ENCODE peak calls at places on chromosomes 5 and 9, in six cellular contexts. H is HepG2, P is GM12865, C is astrocyte of the cerebellum, E is HFF-Myc, V is fibroblast of lung. A is an unnamed sample.

GRCh38 chr9:72600671-72601070 is 79.3 kb downstream of the TMC1 start:
- DNase-seq in V (no peak), P (no peak), H (no peak), E (no peak), C (no peak), A (peak)

GRCh38 chr9:116467740-116468351 is 219.3 kb upstream of the TRIM32 start:
- DNase-seq in V (no peak), C (no peak), P (no peak), H (no peak), E (no peak), A (no peak)

GRCh38 chr9:17294822-17295624 is 160.2 kb downstream of the CNTLN start:
- DNase-seq in E (no peak), V (no peak), H (no peak), C (no peak), P (no peak), A (no peak)

GRCh38 chr9:16426716-16427115 is 443.8 kb downstream of the BNC2 start:
- DNase-seq in V (no peak), C (no peak), P (peak), E (no peak), H (no peak), A (no peak)

GRCh38 chr5:89929834-89930233 is 479.7 kb downstream of the CETN3 start:
- DNase-seq in C (peak), H (no peak), P (no peak), V (no peak), E (no peak), A (peak)

GRCh38 chr5:14414007-14414406 is 167.6 kb upstream of the OTULINL start:
- DNase-seq in H (no peak), V (no peak), E (no peak), C (no peak), P (no peak), A (no peak)

GRCh38 chr9:99398241-99398640 is 176.2 kb downstream of the SEC61B start:
- DNase-seq in P (no peak), E (no peak), V (no peak), C (no peak), H (no peak), A (no peak)

GRCh38 chr5:135632806-135633205 is 54.0 kb upstream of the CXCL14 start:
- DNase-seq in C (no peak), H (no peak), P (no peak), V (no peak), E (no peak), A (no peak)

GRCh38 chr5:157516016-157516415 is 56.0 kb downstream of the NIPAL4 start:
- DNase-seq in P (no peak), V (peak), E (peak), C (peak), H (no peak), A (peak)

GRCh38 chr9:111076519-111076918 is 38.2 kb upstream of the LPAR1 start:
- DNase-seq in H (no peak), C (no peak), V (no peak), P (peak), E (no peak), A (no peak)

GRCh38 chr5:158943057-158943456 is 156.7 kb downstream of the EBF1 start:
- DNase-seq in C (peak), P (peak), H (peak), E (peak), V (peak), A (peak)

GRCh38 chr5:110623875-110624274 is 102.6 kb downstream of the TMEM232 start:
- DNase-seq in C (no peak), E (no peak), H (no peak), P (no peak), V (peak), A (peak)

GRCh38 chr5:1785062-1785461 is 14.6 kb downstream of the MRPL36 start:
- DNase-seq in P (no peak), E (no peak), V (no peak), H (no peak), C (no peak), A (no peak)

GRCh38 chr5:98621821-98622220 is 151.6 kb upstream of the RGMB start:
- DNase-seq in V (no peak), H (no peak), P (no peak), E (no peak), C (no peak), A (no peak)

GRCh38 chr5:135007305-135007704 is 26.7 kb downstream of the PITX1 start:
- DNase-seq in V (no peak), C (no peak), E (no peak), H (no peak), P (no peak), A (no peak)

GRCh38 chr9:122941560-122942234 is 877 bp downstream of the RABGAP1 start:
- DNase-seq in C (peak), V (peak), E (no peak), P (no peak), H (peak), A (peak)

GRCh38 chr9:83596899-83597504 is 25.9 kb upstream of the IDNK start:
- DNase-seq in E (no peak), V (peak), P (peak), C (peak), H (no peak), A (peak)

GRCh38 chr5:31913796-31914188 is 260.3 kb downstream of the GOLPH3 start:
- DNase-seq in C (no peak), P (no peak), V (no peak), H (no peak), E (no peak), A (no peak)

GRCh38 chr9:99365233-99365980 is 143.3 kb downstream of the SEC61B start:
- DNase-seq in C (peak), V (peak), H (no peak), E (peak), P (no peak), A (peak)

GRCh38 chr9:20087481-20087880 is 298.6 kb upstream of the SLC24A2 start:
- DNase-seq in P (no peak), C (peak), V (peak), E (no peak), H (no peak), A (no peak)

GRCh38 chr9:134162926-134163373 is 1.4 kb downstream of the RNU6ATAC start:
- DNase-seq in P (no peak), V (no peak), H (no peak), E (no peak), C (no peak), A (no peak)

GRCh38 chr9:116572095-116572748 is 114.9 kb upstream of the TRIM32 start:
- DNase-seq in V (peak), C (peak), E (peak), P (peak), H (peak), A (peak)

GRCh38 chr9:101578378-101578777 is 16.4 kb downstream of the PPP3R2 start:
- DNase-seq in C (peak), V (no peak), P (no peak), E (no peak), H (no peak), A (no peak)

GRCh38 chr5:11640474-11640873 is 263.8 kb downstream of the CTNND2 start:
- DNase-seq in P (no peak), V (no peak), E (no peak), H (no peak), C (no peak), A (no peak)
- TF ChIP-seq CTCF in P (no peak), V (no peak), E (no peak), H (no peak), C (no peak), A (no peak)

GRCh38 chr5:73448072-73448432 is 525 bp downstream of the FOXD1 start:
- DNase-seq in V (no peak), H (no peak), P (peak), C (no peak), E (no peak), A (no peak)
- H3K4me3 ChIP-seq in V (peak), H (peak), P (peak), C (peak), E (peak), A (peak)

GRCh38 chr9:70419546-70420266 is 5.2 kb upstream of the KLF9 start:
- DNase-seq in E (peak), V (peak), P (peak), C (peak), H (peak), A (peak)
- TF ChIP-seq CTCF in E (no peak), V (no peak), P (no peak), C (no peak), H (peak), A (no peak)

GRCh38 chr5:150153957-150154617 is 1.6 kb downstream of the PDGFRB start:
- DNase-seq in P (peak), H (peak), E (no peak), V (peak), C (peak), A (peak)

GRCh38 chr5:150154618-150155134 is 969 bp downstream of the PDGFRB start:
- DNase-seq in H (no peak), E (no peak), C (no peak), P (no peak), V (no peak), A (no peak)

GRCh38 chr5:150156540-150156939 is 895 bp upstream of the PDGFRB start:
- DNase-seq in V (no peak), H (no peak), C (no peak), P (no peak), E (no peak), A (no peak)

GRCh38 chr5:150155258-150156032 is at the start of gene PDGFRB:
- DNase-seq in H (no peak), V (peak), P (peak), C (peak), E (no peak), A (peak)

DNA sequence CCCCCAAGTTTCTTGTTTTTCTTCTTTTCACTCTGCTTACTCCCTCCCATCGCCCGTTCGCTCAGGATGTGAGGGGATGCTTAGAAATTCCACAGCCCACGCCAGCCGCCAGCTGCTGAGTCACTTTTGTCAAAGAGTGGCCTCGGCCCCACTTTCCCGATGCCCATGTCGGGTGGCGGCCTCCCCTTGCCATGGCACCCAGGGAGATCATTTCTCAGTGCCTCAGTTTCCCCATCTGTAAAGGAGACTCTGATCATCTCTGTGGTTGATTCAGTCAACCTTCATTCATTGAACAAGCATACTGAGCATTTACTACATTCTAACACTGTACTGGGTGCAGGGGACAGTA is 362 bp upstream of the PDGFRB start:
- DNase-seq in C (no peak), E (no peak), H (no peak), V (no peak), P (no peak), A (no peak)
- H3K4me3 ChIP-seq in C (peak), E (peak), H (no peak), V (peak), P (peak), A (peak)

DNA sequence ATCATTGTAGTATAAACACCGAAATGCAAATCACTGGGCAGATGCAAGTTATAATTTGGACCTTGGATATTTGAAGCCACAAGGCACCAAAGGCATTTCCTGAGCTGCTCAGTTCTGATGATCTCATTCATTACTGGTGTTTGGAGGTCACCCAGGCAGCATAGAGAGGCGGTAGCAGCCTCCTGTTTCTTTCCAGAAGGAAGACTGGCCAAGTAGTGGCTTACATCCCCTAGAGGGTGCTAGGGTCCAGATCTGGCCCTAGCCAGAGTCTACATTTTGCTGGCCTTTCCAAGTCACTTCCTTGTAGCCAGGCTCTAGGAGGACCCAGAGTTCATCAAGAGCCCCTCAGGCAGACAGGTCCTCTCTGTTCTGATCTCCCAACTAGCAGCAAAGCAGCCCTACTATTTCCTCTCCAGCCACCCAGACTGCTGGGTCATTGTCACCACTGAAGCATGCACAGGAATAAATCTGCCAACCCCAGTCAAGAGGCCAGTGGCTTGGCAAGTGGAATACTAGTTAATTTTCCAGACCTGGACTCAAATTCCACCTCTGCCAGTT is 33.4 kb upstream of the TTC1 start:
- DNase-seq in P (no peak), E (peak), V (peak), C (peak), H (peak), A (peak)
- TF ChIP-seq CTCF in P (no peak), E (peak), V (peak), C (peak), H (no peak), A (peak)

DNA sequence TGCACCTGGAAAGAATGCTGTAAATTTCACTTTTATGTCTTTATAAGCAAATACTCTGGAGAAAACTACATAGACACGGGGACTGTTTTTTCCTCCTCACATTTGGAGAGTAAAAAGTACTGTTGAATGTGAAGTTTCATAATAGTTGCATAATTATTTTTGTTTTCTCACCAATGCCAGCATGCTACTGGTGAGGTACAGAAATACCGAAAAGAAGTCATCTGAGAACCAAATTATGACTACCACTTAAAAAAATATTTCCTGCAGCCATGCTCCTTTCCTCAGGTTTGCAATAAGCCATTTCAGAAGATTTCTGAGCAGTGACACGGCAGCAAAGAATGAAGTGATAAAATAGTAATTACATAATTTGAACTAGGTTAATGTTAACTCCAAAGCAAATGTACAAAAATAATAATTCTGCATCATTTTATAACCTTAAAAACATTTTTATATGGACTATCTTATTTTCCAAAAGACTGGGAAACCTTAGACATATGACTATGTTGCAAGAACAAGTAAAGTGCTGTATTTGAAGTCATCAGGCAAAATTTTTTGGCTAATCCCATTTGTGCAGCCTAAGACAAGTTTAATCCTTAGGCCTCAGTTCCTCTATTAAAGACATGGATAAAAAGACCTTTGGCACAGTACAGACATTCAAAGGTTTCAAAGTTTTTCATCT is 144.7 kb downstream of the PCSK1 start:
- DNase-seq in V (no peak), C (no peak), H (no peak), P (peak), E (no peak), A (peak)
- H3K4me3 ChIP-seq in V (no peak), C (no peak), H (no peak), P (no peak), E (no peak), A (no peak)

GRCh38 chr5:114789773-114790402 is 379.8 kb downstream of the TRIM36 start:
- DNase-seq in P (peak), E (no peak), C (peak), V (peak), H (peak), A (peak)
- TF ChIP-seq CTCF in P (peak), E (no peak), C (peak), V (peak), H (peak), A (no peak)

GRCh38 chr9:81626511-81626910 is 62.8 kb downstream of the TLE1 start:
- DNase-seq in H (peak), C (no peak), P (no peak), V (no peak), E (no peak), A (peak)
- H3K4me3 ChIP-seq in H (no peak), C (no peak), P (no peak), V (no peak), E (no peak), A (no peak)

DNA sequence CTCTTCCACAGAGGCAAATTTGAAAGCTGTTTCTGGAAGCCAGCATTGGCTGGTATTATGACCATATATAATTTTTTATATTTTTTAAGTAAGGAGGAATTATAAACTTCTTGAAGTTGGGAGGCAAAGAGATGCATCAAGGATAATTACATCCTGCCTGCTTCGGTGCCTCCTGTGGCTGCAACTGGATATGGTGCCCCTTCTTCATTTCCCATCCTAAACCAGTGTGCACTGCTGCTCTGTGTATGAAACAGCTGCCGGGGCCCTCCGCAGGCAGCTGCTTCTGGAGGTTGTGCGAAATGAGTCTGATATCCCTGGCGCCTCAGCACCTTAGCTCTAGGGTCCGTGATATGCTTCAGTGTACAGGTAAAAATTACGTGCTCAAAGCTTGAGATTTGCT is 304.2 kb downstream of the ENC1 start:
- DNase-seq in P (no peak), E (no peak), H (no peak), C (no peak), V (no peak), A (no peak)
- TF ChIP-seq CTCF in P (peak), E (peak), H (no peak), C (peak), V (peak), A (peak)

DNA sequence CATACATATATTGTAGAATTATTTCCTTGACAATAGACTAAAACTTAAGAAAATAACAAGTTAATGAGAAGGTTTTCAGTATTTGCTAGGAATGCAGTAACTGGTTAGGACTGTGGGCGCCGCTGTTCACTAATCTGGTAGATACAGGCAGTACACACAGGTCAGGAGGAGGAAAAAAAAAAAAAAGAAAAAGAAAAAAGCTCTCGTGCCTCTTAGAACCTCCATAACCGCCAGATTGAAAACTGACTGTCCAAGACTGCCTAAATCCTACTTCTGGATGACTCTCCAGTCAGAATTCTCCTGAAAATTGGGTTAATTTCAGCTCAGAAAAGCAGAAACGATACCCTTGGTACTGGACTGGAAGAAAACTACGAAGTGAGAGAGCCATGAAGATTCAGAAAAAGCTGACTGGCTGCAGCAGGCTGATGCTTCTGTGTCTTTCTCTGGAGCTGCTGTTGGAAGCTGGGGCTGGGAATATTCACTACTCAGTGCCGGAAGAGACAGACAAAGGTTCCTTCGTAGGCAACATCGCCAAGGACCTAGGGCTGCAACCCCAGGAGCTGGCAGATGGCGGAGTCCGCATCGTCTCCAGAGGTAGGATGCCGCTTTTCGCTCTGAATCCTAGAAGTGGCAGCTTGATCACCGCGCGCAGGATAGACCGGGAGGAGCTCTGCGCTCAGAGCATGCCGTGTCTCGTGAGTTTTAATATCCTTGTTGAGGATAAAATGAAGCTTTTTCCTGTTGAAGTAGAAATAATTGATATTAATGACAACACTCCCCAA is at the start of gene PCDHGA1:
- DNase-seq in P (peak), H (peak), C (no peak), E (no peak), V (peak), A (peak)
- H3K4me3 ChIP-seq in P (peak), H (peak), C (peak), E (peak), V (peak), A (peak)